ENCODE peak calls at places on chromosomes 5 and 9, in seven cellular contexts. G, I, W, V, K, B and E are unnamed samples.

GRCh38 chr5:158164648-158165047 is 305.7 kb upstream of the CLINT1 start:
- DNase-seq in G (no peak), W (no peak), V (no peak), K (no peak), B (no peak), I (no peak), E (no peak)

GRCh38 chr9:38621434-38622082 is 1.2 kb upstream of the ANKRD18A start:
- DNase-seq in W (peak), G (peak), B (peak), K (peak), V (no peak), I (peak), E (no peak)

GRCh38 chr5:132074772-132075718 is 1.5 kb downstream of the CSF2 start:
- DNase-seq in B (no peak), I (peak), W (no peak), G (no peak), V (no peak), K (no peak), E (no peak)

GRCh38 chr5:23268136-23268535 is 239.3 kb upstream of the PRDM9 start:
- DNase-seq in W (peak), K (no peak), V (no peak), I (no peak), G (no peak), B (no peak), E (no peak)

GRCh38 chr5:41408676-41409443 is 101.5 kb downstream of the PLCXD3 start:
- DNase-seq in I (no peak), K (no peak), B (no peak), V (no peak), W (no peak), G (no peak), E (no peak)

GRCh38 chr5:32541241-32541640 is 44.1 kb upstream of the SUB1 start:
- DNase-seq in I (no peak), K (no peak), G (no peak), W (no peak), V (no peak), B (no peak), E (no peak)

GRCh38 chr5:138936225-138936967 is 61.3 kb upstream of the LRRTM2 start:
- DNase-seq in W (no peak), V (no peak), B (no peak), K (no peak), I (no peak), G (no peak), E (no peak)

GRCh38 chr9:806285-807156 is 35.0 kb upstream of the DMRT1 start:
- DNase-seq in W (no peak), I (peak), B (peak), G (no peak), V (no peak), K (no peak), E (no peak)

GRCh38 chr5:131261483-131261882 is 2.4 kb upstream of the CDC42SE2 start:
- DNase-seq in K (no peak), B (no peak), G (no peak), V (no peak), I (no peak), W (no peak), E (no peak)

GRCh38 chr9:23779220-23779619 is 46.8 kb downstream of the ELAVL2 start:
- DNase-seq in I (no peak), V (no peak), B (no peak), K (no peak), W (no peak), G (no peak), E (no peak)

GRCh38 chr5:135011355-135012032 is 22.5 kb downstream of the PITX1 start:
- DNase-seq in V (no peak), B (no peak), K (no peak), G (no peak), W (no peak), I (no peak), E (no peak)